ENCODE peak calls at places on chromosome 7, in seven cellular contexts. One of them, this sample, is unnamed.

GRCh38 chr7:50921114-50921513 is 138.4 kb upstream of the GRB10 start:
- DNase-seq in fibroblast of the aortic adventitia: no peak
- DNase-seq in GM12865: no peak
- DNase-seq in heart left ventricle: no peak
- DNase-seq in AG08396: no peak
- DNase-seq in cardiac fibroblast: no peak
- DNase-seq in left ventricle myocardium superior: no peak
- DNase-seq in this sample: no peak

GRCh38 chr7:114021135-114021534 is 102.3 kb upstream of the PPP1R3A start:
- DNase-seq in GM12865: no peak
- DNase-seq in heart left ventricle: no peak
- DNase-seq in fibroblast of the aortic adventitia: no peak
- DNase-seq in cardiac fibroblast: no peak
- DNase-seq in left ventricle myocardium superior: no peak
- DNase-seq in AG08396: no peak
- DNase-seq in this sample: no peak

GRCh38 chr7:78125884-78126283 is 327.3 kb downstream of the PHTF2 start:
- DNase-seq in left ventricle myocardium superior: no peak
- DNase-seq in AG08396: peak; percentile 78
- DNase-seq in cardiac fibroblast: peak; percentile 39
- DNase-seq in heart left ventricle: no peak
- DNase-seq in GM12865: no peak
- DNase-seq in fibroblast of the aortic adventitia: peak; percentile 19
- DNase-seq in this sample: no peak

GRCh38 chr7:8105449-8106095 is 137.0 kb downstream of the GLCCI1 start:
- DNase-seq in left ventricle myocardium superior: no peak
- DNase-seq in heart left ventricle: no peak
- DNase-seq in AG08396: no peak
- DNase-seq in GM12865: no peak
- DNase-seq in cardiac fibroblast: no peak
- DNase-seq in fibroblast of the aortic adventitia: no peak
- DNase-seq in this sample: no peak

GRCh38 chr7:20784311-20785210 is 2.1 kb downstream of the SP8 start:
- DNase-seq in left ventricle myocardium superior: no peak
- DNase-seq in AG08396: peak; percentile 22
- DNase-seq in fibroblast of the aortic adventitia: no peak
- DNase-seq in heart left ventricle: no peak
- DNase-seq in GM12865: no peak
- DNase-seq in cardiac fibroblast: no peak
- DNase-seq in this sample: no peak

GRCh38 chr7:133352430-133352829 is 99.6 kb downstream of the EXOC4 start:
- DNase-seq in fibroblast of the aortic adventitia: no peak
- DNase-seq in AG08396: no peak
- DNase-seq in heart left ventricle: no peak
- DNase-seq in cardiac fibroblast: no peak
- DNase-seq in GM12865: no peak
- DNase-seq in left ventricle myocardium superior: no peak
- DNase-seq in this sample: no peak

GRCh38 chr7:148572067-148572522 is 18.5 kb upstream of the C7orf33 start:
- DNase-seq in GM12865: no peak
- DNase-seq in heart left ventricle: no peak
- DNase-seq in left ventricle myocardium superior: no peak
- DNase-seq in fibroblast of the aortic adventitia: no peak
- DNase-seq in cardiac fibroblast: no peak
- DNase-seq in AG08396: no peak
- DNase-seq in this sample: no peak

GRCh38 chr7:38189256-38189938 is 11.4 kb downstream of the STARD3NL start:
- DNase-seq in heart left ventricle: no peak
- DNase-seq in left ventricle myocardium superior: no peak
- DNase-seq in cardiac fibroblast: no peak
- DNase-seq in fibroblast of the aortic adventitia: no peak
- DNase-seq in GM12865: no peak
- DNase-seq in AG08396: no peak
- DNase-seq in this sample: no peak

GRCh38 chr7:104964626-104965236 is 49.3 kb upstream of the KMT2E start:
- DNase-seq in GM12865: no peak
- DNase-seq in left ventricle myocardium superior: no peak
- DNase-seq in heart left ventricle: no peak
- DNase-seq in AG08396: no peak
- DNase-seq in fibroblast of the aortic adventitia: no peak
- DNase-seq in cardiac fibroblast: no peak
- DNase-seq in this sample: no peak

GRCh38 chr7:44067064-44067951 is 1.9 kb upstream of the PGAM2 start:
- DNase-seq in GM12865: no peak
- DNase-seq in heart left ventricle: no peak
- DNase-seq in AG08396: no peak
- DNase-seq in left ventricle myocardium superior: peak; percentile 11
- DNase-seq in cardiac fibroblast: peak; percentile 16
- DNase-seq in fibroblast of the aortic adventitia: no peak
- DNase-seq in this sample: peak; percentile 45

GRCh38 chr7:155509025-155509724 is 37.2 kb downstream of the CNPY1 start:
- DNase-seq in left ventricle myocardium superior: no peak
- DNase-seq in cardiac fibroblast: no peak
- DNase-seq in GM12865: no peak
- DNase-seq in AG08396: no peak
- DNase-seq in fibroblast of the aortic adventitia: no peak
- DNase-seq in heart left ventricle: no peak
- DNase-seq in this sample: no peak

GRCh38 chr7:41385996-41386395 is 316.9 kb downstream of the INHBA start:
- DNase-seq in left ventricle myocardium superior: no peak
- DNase-seq in cardiac fibroblast: peak; percentile 44
- DNase-seq in GM12865: no peak
- DNase-seq in AG08396: no peak
- DNase-seq in heart left ventricle: no peak
- DNase-seq in fibroblast of the aortic adventitia: peak; percentile 7
- DNase-seq in this sample: no peak

GRCh38 chr7:146735992-146736391 is 619.4 kb downstream of the CNTNAP2 start:
- DNase-seq in heart left ventricle: no peak
- DNase-seq in fibroblast of the aortic adventitia: no peak
- DNase-seq in GM12865: no peak
- DNase-seq in cardiac fibroblast: no peak
- DNase-seq in left ventricle myocardium superior: no peak
- DNase-seq in AG08396: no peak
- DNase-seq in this sample: no peak

GRCh38 chr7:49438281-49438680 is 335.2 kb upstream of the VWC2 start:
- DNase-seq in fibroblast of the aortic adventitia: no peak
- DNase-seq in heart left ventricle: no peak
- DNase-seq in AG08396: no peak
- DNase-seq in cardiac fibroblast: no peak
- DNase-seq in GM12865: no peak
- DNase-seq in left ventricle myocardium superior: no peak
- DNase-seq in this sample: no peak

GRCh38 chr7:93115796-93116195 is 2.0 kb downstream of the SAMD9 start:
- DNase-seq in AG08396: peak; percentile 54
- DNase-seq in GM12865: no peak
- DNase-seq in fibroblast of the aortic adventitia: peak; percentile 68
- DNase-seq in heart left ventricle: no peak
- DNase-seq in cardiac fibroblast: peak; percentile 77
- DNase-seq in left ventricle myocardium superior: no peak
- DNase-seq in this sample: no peak

GRCh38 chr7:47783456-47784240 is 164.6 kb downstream of the PKD1L1 start:
- DNase-seq in heart left ventricle: no peak
- DNase-seq in AG08396: peak; percentile 37
- DNase-seq in fibroblast of the aortic adventitia: peak; percentile 99
- DNase-seq in GM12865: no peak
- DNase-seq in cardiac fibroblast: peak; percentile 97
- DNase-seq in left ventricle myocardium superior: no peak
- DNase-seq in this sample: peak; percentile 72

GRCh38 chr7:102454423-102454822 is 10.2 kb downstream of the ALKBH4 start:
- DNase-seq in cardiac fibroblast: no peak
- DNase-seq in GM12865: no peak
- DNase-seq in left ventricle myocardium superior: no peak
- DNase-seq in heart left ventricle: no peak
- DNase-seq in AG08396: no peak
- DNase-seq in fibroblast of the aortic adventitia: no peak
- DNase-seq in this sample: no peak

GRCh38 chr7:51471199-51472016 is 154.8 kb upstream of the COBL start:
- DNase-seq in GM12865: no peak
- DNase-seq in cardiac fibroblast: no peak
- DNase-seq in AG08396: no peak
- DNase-seq in left ventricle myocardium superior: no peak
- DNase-seq in heart left ventricle: no peak
- DNase-seq in fibroblast of the aortic adventitia: no peak
- DNase-seq in this sample: no peak

GRCh38 chr7:45973725-45974532 is 52.9 kb upstream of the IGFBP3 start:
- DNase-seq in cardiac fibroblast: no peak
- DNase-seq in GM12865: no peak
- DNase-seq in left ventricle myocardium superior: no peak
- DNase-seq in heart left ventricle: no peak
- DNase-seq in AG08396: no peak
- DNase-seq in fibroblast of the aortic adventitia: no peak
- DNase-seq in this sample: no peak

GRCh38 chr7:106885652-106886051 is 20.6 kb downstream of the PIK3CG start:
- DNase-seq in fibroblast of the aortic adventitia: no peak
- DNase-seq in AG08396: no peak
- DNase-seq in GM12865: no peak
- DNase-seq in left ventricle myocardium superior: no peak
- DNase-seq in heart left ventricle: no peak
- DNase-seq in cardiac fibroblast: no peak
- DNase-seq in this sample: no peak

GRCh38 chr7:26626687-26627086 is 237.7 kb downstream of the SKAP2 start:
- DNase-seq in heart left ventricle: no peak
- DNase-seq in GM12865: no peak
- DNase-seq in AG08396: no peak
- DNase-seq in cardiac fibroblast: no peak
- DNase-seq in fibroblast of the aortic adventitia: no peak
- DNase-seq in left ventricle myocardium superior: no peak
- DNase-seq in this sample: no peak

GRCh38 chr7:106371629-106372028 is 86.8 kb upstream of the NAMPT start:
- DNase-seq in AG08396: no peak
- DNase-seq in left ventricle myocardium superior: no peak
- DNase-seq in GM12865: peak; percentile 8
- DNase-seq in heart left ventricle: no peak
- DNase-seq in fibroblast of the aortic adventitia: no peak
- DNase-seq in cardiac fibroblast: peak; percentile 21
- DNase-seq in this sample: peak; percentile 58

GRCh38 chr7:111682576-111683372 is 120.5 kb upstream of the IMMP2L start:
- DNase-seq in heart left ventricle: no peak
- DNase-seq in AG08396: no peak
- DNase-seq in fibroblast of the aortic adventitia: peak; percentile 46
- DNase-seq in GM12865: no peak
- DNase-seq in left ventricle myocardium superior: no peak
- DNase-seq in cardiac fibroblast: no peak
- DNase-seq in this sample: no peak

GRCh38 chr7:42407828-42408227 is 170.8 kb upstream of the GLI3 start:
- DNase-seq in fibroblast of the aortic adventitia: no peak
- DNase-seq in AG08396: no peak
- DNase-seq in GM12865: no peak
- DNase-seq in cardiac fibroblast: no peak
- DNase-seq in left ventricle myocardium superior: no peak
- DNase-seq in heart left ventricle: no peak
- DNase-seq in this sample: no peak

GRCh38 chr7:113086431-113086888 is at the start of gene GPR85:
- DNase-seq in AG08396: peak; percentile 89
- DNase-seq in left ventricle myocardium superior: peak; percentile 78
- DNase-seq in GM12865: peak; percentile 30
- DNase-seq in heart left ventricle: peak; percentile 43
- DNase-seq in fibroblast of the aortic adventitia: peak; percentile 74
- DNase-seq in cardiac fibroblast: peak; percentile 65
- DNase-seq in this sample: peak; percentile 75

GRCh38 chr7:14332155-14332554 is 342.7 kb upstream of the ETV1 start:
- DNase-seq in cardiac fibroblast: peak; percentile 28
- DNase-seq in AG08396: no peak
- DNase-seq in heart left ventricle: peak; percentile 41
- DNase-seq in fibroblast of the aortic adventitia: peak; percentile 60
- DNase-seq in GM12865: no peak
- DNase-seq in left ventricle myocardium superior: peak; percentile 64
- DNase-seq in this sample: no peak

GRCh38 chr7:78197447-78197846 is 398.9 kb downstream of the PHTF2 start:
- DNase-seq in heart left ventricle: no peak
- DNase-seq in fibroblast of the aortic adventitia: peak; percentile 76
- DNase-seq in cardiac fibroblast: peak; percentile 85
- DNase-seq in GM12865: no peak
- DNase-seq in AG08396: peak; percentile 32
- DNase-seq in left ventricle myocardium superior: no peak
- DNase-seq in this sample: no peak

GRCh38 chr7:92725161-92725925 is 111.0 kb downstream of the CDK6 start:
- DNase-seq in cardiac fibroblast: no peak
- DNase-seq in fibroblast of the aortic adventitia: no peak
- DNase-seq in GM12865: no peak
- DNase-seq in left ventricle myocardium superior: no peak
- DNase-seq in AG08396: no peak
- DNase-seq in heart left ventricle: no peak
- DNase-seq in this sample: no peak

GRCh38 chr7:56218510-56218909 is 102.3 kb upstream of the NUPR2 start:
- DNase-seq in left ventricle myocardium superior: no peak
- DNase-seq in GM12865: no peak
- DNase-seq in fibroblast of the aortic adventitia: no peak
- DNase-seq in cardiac fibroblast: no peak
- DNase-seq in AG08396: no peak
- DNase-seq in heart left ventricle: no peak
- DNase-seq in this sample: no peak

GRCh38 chr7:34530211-34530610 is 127.8 kb upstream of the NPSR1 start:
- DNase-seq in AG08396: no peak
- DNase-seq in fibroblast of the aortic adventitia: no peak
- DNase-seq in cardiac fibroblast: no peak
- DNase-seq in GM12865: no peak
- DNase-seq in left ventricle myocardium superior: no peak
- DNase-seq in heart left ventricle: no peak
- DNase-seq in this sample: no peak

GRCh38 chr7:102322202-102322715 is 34.0 kb downstream of the SPDYE6 start:
- DNase-seq in cardiac fibroblast: peak; percentile 16
- DNase-seq in left ventricle myocardium superior: no peak
- DNase-seq in heart left ventricle: no peak
- DNase-seq in AG08396: peak; percentile 8
- DNase-seq in GM12865: no peak
- DNase-seq in fibroblast of the aortic adventitia: no peak
- DNase-seq in this sample: no peak

GRCh38 chr7:128030999-128031681 is at the start of gene LRRC4:
- DNase-seq in left ventricle myocardium superior: peak; percentile 52
- DNase-seq in AG08396: peak; percentile 81
- DNase-seq in GM12865: peak; percentile 49
- DNase-seq in fibroblast of the aortic adventitia: peak; percentile 32
- DNase-seq in heart left ventricle: peak; percentile 52
- DNase-seq in cardiac fibroblast: peak; percentile 35
- DNase-seq in this sample: peak; percentile 31

GRCh38 chr7:119931230-119931824 is 341.6 kb upstream of the KCND2 start:
- DNase-seq in left ventricle myocardium superior: no peak
- DNase-seq in AG08396: no peak
- DNase-seq in cardiac fibroblast: peak; percentile 4
- DNase-seq in fibroblast of the aortic adventitia: no peak
- DNase-seq in heart left ventricle: no peak
- DNase-seq in GM12865: no peak
- DNase-seq in this sample: no peak

GRCh38 chr7:41027428-41028115 is 675.3 kb downstream of the INHBA start:
- DNase-seq in fibroblast of the aortic adventitia: peak; percentile 76
- DNase-seq in left ventricle myocardium superior: no peak
- DNase-seq in cardiac fibroblast: peak; percentile 96
- DNase-seq in heart left ventricle: no peak
- DNase-seq in GM12865: no peak
- DNase-seq in AG08396: peak; percentile 72
- DNase-seq in this sample: no peak

GRCh38 chr7:17640730-17641377 is 299.4 kb downstream of the SNX13 start:
- DNase-seq in left ventricle myocardium superior: no peak
- DNase-seq in cardiac fibroblast: peak; percentile 73
- DNase-seq in heart left ventricle: no peak
- DNase-seq in fibroblast of the aortic adventitia: peak; percentile 55
- DNase-seq in AG08396: no peak
- DNase-seq in GM12865: peak; percentile 51
- DNase-seq in this sample: no peak

GRCh38 chr7:93551063-93551895 is 23.2 kb downstream of the CALCR start:
- DNase-seq in heart left ventricle: no peak
- DNase-seq in GM12865: peak; percentile 52
- DNase-seq in AG08396: peak; percentile 12
- DNase-seq in left ventricle myocardium superior: no peak
- DNase-seq in fibroblast of the aortic adventitia: peak; percentile 69
- DNase-seq in cardiac fibroblast: peak; percentile 77
- DNase-seq in this sample: no peak